ENCODE peak calls at places on chromosomes 2 and 18, in five cellular contexts. Y, J, H, W and V are unnamed samples.

GRCh38 chr2:30371772-30372373 is 75.2 kb upstream of the LCLAT1 start:
- DNase-seq in W (no peak), Y (no peak), H (no peak), J (no peak), V (no peak)

GRCh38 chr18:48804856-48805610 is 145.7 kb downstream of the SMAD7 start:
- DNase-seq in W (no peak), J (no peak), Y (no peak), H (no peak), V (no peak)

GRCh38 chr2:124025896-124026295 is 809 bp downstream of the CNTNAP5 start:
- DNase-seq in J (no peak), H (no peak), Y (no peak), W (no peak), V (peak; percentile 38)

GRCh38 chr18:75121266-75121665 is 87.7 kb downstream of the PTGR3 start:
- DNase-seq in H (no peak), J (no peak), W (no peak), Y (no peak), V (no peak)

GRCh38 chr2:37633234-37633633 is 38.2 kb downstream of the CDC42EP3 start:
- DNase-seq in W (no peak), Y (no peak), H (no peak), J (no peak), V (no peak)

GRCh38 chr2:212052412-212053159 is 486.0 kb downstream of the ERBB4 start:
- DNase-seq in W (peak; percentile 91), H (no peak), J (peak; percentile 53), Y (no peak), V (no peak)

GRCh38 chr18:34913837-34914755 is 127.1 kb upstream of the MAPRE2 start:
- DNase-seq in H (no peak), J (no peak), W (peak; percentile 47), Y (no peak), V (no peak)

GRCh38 chr18:9808530-9809241 is 77.1 kb upstream of the TXNDC2 start:
- DNase-seq in J (no peak), H (no peak), Y (no peak), W (peak; percentile 45), V (no peak)

GRCh38 chr2:63344575-63345284 is 243.5 kb downstream of the WDPCP start:
- DNase-seq in J (no peak), W (no peak), H (no peak), Y (no peak), V (no peak)